ENCODE peak calls at places on chromosomes 7 and 10, in five cellular contexts. S, U, A, L and Z are unnamed samples.

GRCh38 chr10:71713135-71714040 is 6.2 kb downstream of the C10orf105 start:
- DNase-seq in U (peak), A (peak), L (no peak), S (no peak), Z (no peak)

GRCh38 chr7:138952791-138953190 is 28.4 kb downstream of the KIAA1549 start:
- DNase-seq in L (no peak), U (no peak), A (no peak), S (no peak), Z (no peak)

GRCh38 chr10:125060486-125060850 is 99.9 kb downstream of the CTBP2 start:
- DNase-seq in A (peak), S (no peak), L (no peak), U (no peak), Z (no peak)

GRCh38 chr10:69819713-69820506 is 18.2 kb downstream of the COL13A1 start:
- DNase-seq in L (peak), S (no peak), A (no peak), U (no peak), Z (no peak)

GRCh38 chr7:101882595-101883564 is 65.5 kb downstream of the CUX1 start:
- DNase-seq in S (no peak), L (peak), A (no peak), U (peak), Z (peak)

GRCh38 chr10:23818484-23818883 is 379.6 kb downstream of the OTUD1 start:
- DNase-seq in A (no peak), L (no peak), U (no peak), S (no peak), Z (no peak)

GRCh38 chr7:151666886-151667285 is 147.2 kb upstream of the RHEB start:
- DNase-seq in U (no peak), L (no peak), S (no peak), A (no peak), Z (no peak)

GRCh38 chr10:132939957-132940790 is 2.2 kb downstream of the CFAP46 start:
- DNase-seq in A (peak), U (no peak), L (no peak), S (peak), Z (no peak)

GRCh38 chr7:157904866-157905215 is 568.0 kb downstream of the DNAJB6 start:
- DNase-seq in A (no peak), U (no peak), L (no peak), S (no peak), Z (no peak)

GRCh38 chr10:118568327-118568848 is 27.1 kb downstream of the PRLHR start:
- DNase-seq in U (no peak), L (peak), S (no peak), A (peak), Z (no peak)

GRCh38 chr10:112492736-112493135 is 45.7 kb downstream of the VTI1A start:
- DNase-seq in L (no peak), U (no peak), A (no peak), S (no peak), Z (no peak)

GRCh38 chr7:124032369-124033092 is at the start of gene TMEM229A:
- DNase-seq in A (peak), S (no peak), L (no peak), U (no peak), Z (no peak)

GRCh38 chr7:14210075-14210474 is 220.6 kb upstream of the ETV1 start:
- DNase-seq in U (no peak), L (no peak), A (no peak), S (no peak), Z (no peak)

GRCh38 chr10:61078542-61078941 is 134.6 kb upstream of the RHOBTB1 start:
- DNase-seq in L (no peak), U (peak), A (no peak), S (no peak), Z (peak)

GRCh38 chr10:99730026-99730425 is 1.9 kb downstream of the COX15 start:
- DNase-seq in L (no peak), S (no peak), U (peak), A (no peak), Z (no peak)

GRCh38 chr7:36604801-36605200 is 119.5 kb downstream of the AOAH start:
- DNase-seq in S (no peak), U (no peak), L (no peak), A (peak), Z (no peak)

GRCh38 chr7:37385787-37386186 is 62.9 kb downstream of the ELMO1 start:
- DNase-seq in L (no peak), A (no peak), U (no peak), S (no peak), Z (no peak)